ENCODE peak calls at places on chromosomes 11 and 22, in eight cellular contexts. H is stimulated activated CD8-positive, alpha-beta memory T cell treated with anti-CD3 and anti-CD28 coated beads, Interleukin-7, amount 100 ng/mL, for 24 hours; A is stimulated activated CD4-positive, alpha-beta T cell treated with anti-CD3 and anti-CD28 coated beads, TNF-alpha, amount 100 ng/mL, for 48 hours; S is OCI-LY7; Y is DMS79; T is chondrocyte; R is central memory CD4-positive, alpha-beta T cell; D is HEK293T. V is an unnamed sample.

GRCh38 chr11:33724644-33725035 is 11.6 kb downstream of the CD59 start:
- DNase-seq in H (no peak), A (no peak), S (no peak), Y (no peak), T (no peak), R (no peak), D (no peak), V (no peak)

GRCh38 chr11:77127969-77128691 is at the start of gene MYO7A:
- DNase-seq in H (no peak), A (no peak), S (peak), Y (peak), T (peak), R (no peak), D (no peak), V (peak)

GRCh38 chr22:50032941-50033601 is 20.5 kb upstream of the IL17REL start:
- DNase-seq in H (no peak), A (no peak), S (no peak), Y (no peak), T (no peak), R (no peak), D (no peak), V (no peak)

GRCh38 chr22:19480173-19480568 is 451 bp downstream of the CDC45 start:
- DNase-seq in H (no peak), A (no peak), S (peak), Y (no peak), T (no peak), R (no peak), D (no peak), V (no peak)

GRCh38 chr11:118290923-118291322 is 13.6 kb upstream of the CD3E start:
- DNase-seq in H (no peak), A (no peak), S (peak), Y (no peak), T (no peak), R (peak), D (no peak), V (no peak)

GRCh38 chr11:70544774-70545625 is 146.7 kb downstream of the CTTN start:
- DNase-seq in H (no peak), A (no peak), S (no peak), Y (no peak), T (peak), R (no peak), D (no peak), V (no peak)

GRCh38 chr22:28094831-28095230 is 175.8 kb upstream of the PITPNB start:
- DNase-seq in H (no peak), A (no peak), S (no peak), Y (no peak), T (no peak), R (no peak), D (no peak), V (no peak)

GRCh38 chr11:6943131-6943530 is 16.9 kb downstream of the ZNF215 start:
- DNase-seq in H (no peak), A (no peak), S (no peak), Y (no peak), T (no peak), R (no peak), D (no peak), V (peak)

GRCh38 chr22:50498322-50498861 is 9.1 kb downstream of the LMF2 start:
- DNase-seq in H (peak), A (peak), S (peak), Y (peak), T (no peak), R (peak), D (peak), V (peak)

GRCh38 chr11:66878554-66878953 is 21.7 kb downstream of the LRFN4 start:
- DNase-seq in H (no peak), A (no peak), S (no peak), Y (peak), T (no peak), R (no peak), D (no peak), V (no peak)

GRCh38 chr22:39214383-39215069 is 30.3 kb downstream of the PDGFB start:
- DNase-seq in H (no peak), A (no peak), S (no peak), Y (no peak), T (peak), R (no peak), D (no peak), V (peak)

GRCh38 chr22:27512283-27512761 is 289.2 kb downstream of the MN1 start:
- DNase-seq in H (no peak), A (no peak), S (no peak), Y (no peak), T (no peak), R (no peak), D (no peak), V (peak)

GRCh38 chr22:20531404-20532181 is 24.2 kb downstream of the MED15 start:
- DNase-seq in H (no peak), A (no peak), S (no peak), Y (peak), T (peak), R (no peak), D (no peak), V (peak)

GRCh38 chr11:102986815-102987214 is 31.3 kb upstream of the MMP13 start:
- DNase-seq in H (no peak), A (no peak), S (no peak), Y (no peak), T (no peak), R (no peak), D (no peak), V (no peak)

GRCh38 chr22:44444341-44445306 is 53.4 kb downstream of the RTL6 start:
- DNase-seq in H (no peak), A (no peak), S (peak), Y (no peak), T (no peak), R (no peak), D (no peak), V (no peak)

GRCh38 chr11:100929377-100929776 is 200.2 kb downstream of the PGR start:
- DNase-seq in H (no peak), A (no peak), S (no peak), Y (no peak), T (no peak), R (no peak), D (no peak), V (peak)

GRCh38 chr11:19954899-19955298 is 205.4 kb downstream of the DBX1 start:
- DNase-seq in H (no peak), A (no peak), S (no peak), Y (no peak), T (no peak), R (no peak), D (no peak), V (no peak)

GRCh38 chr11:102406099-102406498 is 46.5 kb downstream of the TMEM123 start:
- DNase-seq in H (no peak), A (no peak), S (no peak), Y (no peak), T (no peak), R (no peak), D (no peak), V (no peak)

GRCh38 chr11:9037046-9037780 is 33.4 kb upstream of the NRIP3 start:
- DNase-seq in H (no peak), A (no peak), S (no peak), Y (no peak), T (no peak), R (no peak), D (no peak), V (no peak)

GRCh38 chr22:50600967-50601668 is 525 bp downstream of the MAPK8IP2 start:
- DNase-seq in H (no peak), A (no peak), S (no peak), Y (no peak), T (no peak), R (no peak), D (peak), V (peak)

GRCh38 chr11:78323356-78323755 is 94.3 kb downstream of the GAB2 start:
- DNase-seq in H (no peak), A (no peak), S (no peak), Y (no peak), T (no peak), R (no peak), D (no peak), V (no peak)

GRCh38 chr11:129910360-129910759 is 15.0 kb upstream of the NFRKB start:
- DNase-seq in H (no peak), A (no peak), S (no peak), Y (no peak), T (no peak), R (no peak), D (no peak), V (no peak)

GRCh38 chr11:11816511-11817319 is 25.1 kb upstream of the USP47 start:
- DNase-seq in H (no peak), A (no peak), S (no peak), Y (no peak), T (no peak), R (no peak), D (no peak), V (no peak)

GRCh38 chr22:46076651-46077339 is 73.5 kb upstream of the PPARA start:
- DNase-seq in H (no peak), A (no peak), S (no peak), Y (no peak), T (peak), R (no peak), D (no peak), V (peak)

GRCh38 chr11:58958500-58958899 is 19.2 kb downstream of the GLYATL1 start:
- DNase-seq in H (peak), A (peak), S (peak), Y (no peak), T (no peak), R (no peak), D (peak), V (peak)

GRCh38 chr11:123020968-123021367 is 39.3 kb upstream of the BSX start:
- DNase-seq in H (no peak), A (peak), S (peak), Y (peak), T (no peak), R (peak), D (peak), V (peak)

GRCh38 chr11:36306888-36307287 is 10.8 kb downstream of the PRR5L start:
- DNase-seq in H (no peak), A (peak), S (no peak), Y (no peak), T (no peak), R (peak), D (no peak), V (peak)

GRCh38 chr11:112016088-112016764 is 9.0 kb upstream of the DLAT start:
- DNase-seq in H (no peak), A (no peak), S (no peak), Y (no peak), T (no peak), R (no peak), D (no peak), V (peak)

GRCh38 chr11:62423012-62423411 is 4.2 kb downstream of the SCGB1A1 start:
- DNase-seq in H (no peak), A (no peak), S (no peak), Y (no peak), T (no peak), R (no peak), D (no peak), V (no peak)

GRCh38 chr22:36540867-36541642 is 12.1 kb upstream of the EIF3D start:
- DNase-seq in H (no peak), A (no peak), S (no peak), Y (no peak), T (no peak), R (no peak), D (no peak), V (no peak)

GRCh38 chr11:65424200-65425104 is 1.9 kb downstream of the NEAT1 start:
- DNase-seq in H (peak), A (no peak), S (peak), Y (no peak), T (no peak), R (peak), D (no peak), V (no peak)

GRCh38 chr11:76863196-76863777 is 2.6 kb downstream of the ACER3 start:
- DNase-seq in H (no peak), A (no peak), S (no peak), Y (no peak), T (no peak), R (no peak), D (no peak), V (no peak)

GRCh38 chr11:21975242-21975641 is 217.6 kb upstream of the ANO5 start:
- DNase-seq in H (no peak), A (no peak), S (no peak), Y (no peak), T (no peak), R (no peak), D (no peak), V (no peak)

GRCh38 chr11:10725114-10725906 is 25.7 kb upstream of the CTR9 start:
- DNase-seq in H (no peak), A (no peak), S (no peak), Y (peak), T (no peak), R (peak), D (no peak), V (peak)

GRCh38 chr11:124898711-124899110 is 1.0 kb upstream of the ROBO4 start:
- DNase-seq in H (no peak), A (no peak), S (no peak), Y (no peak), T (no peak), R (no peak), D (no peak), V (peak)

GRCh38 chr11:103872748-103873147 is 163.7 kb upstream of the DDI1 start:
- DNase-seq in H (no peak), A (no peak), S (no peak), Y (no peak), T (no peak), R (no peak), D (no peak), V (no peak)

GRCh38 chr11:130403301-130403804 is 25.1 kb downstream of the ADAMTS8 start:
- DNase-seq in H (no peak), A (no peak), S (no peak), Y (no peak), T (no peak), R (no peak), D (no peak), V (peak)

GRCh38 chr22:38017272-38017920 is 33.0 kb upstream of the SOX10 start:
- DNase-seq in H (no peak), A (no peak), S (no peak), Y (no peak), T (no peak), R (no peak), D (no peak), V (peak)